ENCODE peak calls at places on chromosomes 12 and 14, in seven cellular contexts. One of them, this sample, is unnamed.

GRCh38 chr14:94392510-94392935 is 4.1 kb upstream of the SERPINA1 start:
- DNase-seq in DMS153: no peak
- DNase-seq in central memory CD8-positive, alpha-beta T cell: no peak
- DNase-seq in stimulated activated CD4-positive, alpha-beta T cell treated with anti-CD3 and anti-CD28 coated beads, Interleukin-1b, Interleukin-23, amount 100 ng/mL, for 24 hours: peak
- DNase-seq in activated gamma-delta T cell treated with Interleukin-2 at 50 U/mL for 16 hours: no peak
- DNase-seq in Ammon's horn: peak
- DNase-seq in cardiac fibroblast: peak
- DNase-seq in this sample: peak

GRCh38 chr14:101598571-101599233 is 37.4 kb downstream of the DIO3 start:
- DNase-seq in cardiac fibroblast: no peak
- DNase-seq in Ammon's horn: no peak
- DNase-seq in DMS153: no peak
- DNase-seq in central memory CD8-positive, alpha-beta T cell: no peak
- DNase-seq in activated gamma-delta T cell treated with Interleukin-2 at 50 U/mL for 16 hours: no peak
- DNase-seq in stimulated activated CD4-positive, alpha-beta T cell treated with anti-CD3 and anti-CD28 coated beads, Interleukin-1b, Interleukin-23, amount 100 ng/mL, for 24 hours: no peak
- DNase-seq in this sample: no peak

GRCh38 chr14:24207104-24207543 is 1.6 kb downstream of the TSSK4 start:
- DNase-seq in central memory CD8-positive, alpha-beta T cell: peak
- DNase-seq in stimulated activated CD4-positive, alpha-beta T cell treated with anti-CD3 and anti-CD28 coated beads, Interleukin-1b, Interleukin-23, amount 100 ng/mL, for 24 hours: no peak
- DNase-seq in DMS153: no peak
- DNase-seq in Ammon's horn: no peak
- DNase-seq in cardiac fibroblast: no peak
- DNase-seq in activated gamma-delta T cell treated with Interleukin-2 at 50 U/mL for 16 hours: no peak
- DNase-seq in this sample: no peak

GRCh38 chr14:105206873-105207272 is 25.8 kb upstream of the NUDT14 start:
- DNase-seq in activated gamma-delta T cell treated with Interleukin-2 at 50 U/mL for 16 hours: no peak
- DNase-seq in stimulated activated CD4-positive, alpha-beta T cell treated with anti-CD3 and anti-CD28 coated beads, Interleukin-1b, Interleukin-23, amount 100 ng/mL, for 24 hours: no peak
- DNase-seq in Ammon's horn: no peak
- DNase-seq in central memory CD8-positive, alpha-beta T cell: no peak
- DNase-seq in cardiac fibroblast: no peak
- DNase-seq in DMS153: no peak
- DNase-seq in this sample: no peak

GRCh38 chr14:105065280-105066228 is at the start of gene GPR132:
- DNase-seq in activated gamma-delta T cell treated with Interleukin-2 at 50 U/mL for 16 hours: peak
- DNase-seq in central memory CD8-positive, alpha-beta T cell: peak
- DNase-seq in cardiac fibroblast: no peak
- DNase-seq in DMS153: no peak
- DNase-seq in stimulated activated CD4-positive, alpha-beta T cell treated with anti-CD3 and anti-CD28 coated beads, Interleukin-1b, Interleukin-23, amount 100 ng/mL, for 24 hours: peak
- DNase-seq in Ammon's horn: peak
- DNase-seq in this sample: no peak

GRCh38 chr14:75848337-75848736 is 133.5 kb downstream of the TGFB3 start:
- DNase-seq in cardiac fibroblast: no peak
- DNase-seq in Ammon's horn: no peak
- DNase-seq in DMS153: no peak
- DNase-seq in central memory CD8-positive, alpha-beta T cell: no peak
- DNase-seq in stimulated activated CD4-positive, alpha-beta T cell treated with anti-CD3 and anti-CD28 coated beads, Interleukin-1b, Interleukin-23, amount 100 ng/mL, for 24 hours: no peak
- DNase-seq in activated gamma-delta T cell treated with Interleukin-2 at 50 U/mL for 16 hours: no peak
- DNase-seq in this sample: no peak

GRCh38 chr12:11711675-11712327 is 62.3 kb downstream of the ETV6 start:
- DNase-seq in DMS153: no peak
- DNase-seq in stimulated activated CD4-positive, alpha-beta T cell treated with anti-CD3 and anti-CD28 coated beads, Interleukin-1b, Interleukin-23, amount 100 ng/mL, for 24 hours: no peak
- DNase-seq in central memory CD8-positive, alpha-beta T cell: no peak
- DNase-seq in cardiac fibroblast: peak
- DNase-seq in Ammon's horn: no peak
- DNase-seq in activated gamma-delta T cell treated with Interleukin-2 at 50 U/mL for 16 hours: no peak
- DNase-seq in this sample: peak

GRCh38 chr14:68860771-68861170 is 67.9 kb upstream of the ZFP36L1 start:
- DNase-seq in Ammon's horn: no peak
- DNase-seq in stimulated activated CD4-positive, alpha-beta T cell treated with anti-CD3 and anti-CD28 coated beads, Interleukin-1b, Interleukin-23, amount 100 ng/mL, for 24 hours: no peak
- DNase-seq in activated gamma-delta T cell treated with Interleukin-2 at 50 U/mL for 16 hours: no peak
- DNase-seq in central memory CD8-positive, alpha-beta T cell: no peak
- DNase-seq in cardiac fibroblast: no peak
- DNase-seq in DMS153: no peak
- DNase-seq in this sample: no peak

GRCh38 chr12:69337325-69337724 is 10.9 kb upstream of the LYZ start:
- DNase-seq in activated gamma-delta T cell treated with Interleukin-2 at 50 U/mL for 16 hours: no peak
- DNase-seq in cardiac fibroblast: no peak
- DNase-seq in DMS153: no peak
- DNase-seq in stimulated activated CD4-positive, alpha-beta T cell treated with anti-CD3 and anti-CD28 coated beads, Interleukin-1b, Interleukin-23, amount 100 ng/mL, for 24 hours: no peak
- DNase-seq in central memory CD8-positive, alpha-beta T cell: no peak
- DNase-seq in Ammon's horn: no peak
- DNase-seq in this sample: no peak

GRCh38 chr14:99249389-99249788 is 22.6 kb downstream of the BCL11B start:
- DNase-seq in central memory CD8-positive, alpha-beta T cell: no peak
- DNase-seq in cardiac fibroblast: no peak
- DNase-seq in DMS153: no peak
- DNase-seq in Ammon's horn: no peak
- DNase-seq in activated gamma-delta T cell treated with Interleukin-2 at 50 U/mL for 16 hours: no peak
- DNase-seq in stimulated activated CD4-positive, alpha-beta T cell treated with anti-CD3 and anti-CD28 coated beads, Interleukin-1b, Interleukin-23, amount 100 ng/mL, for 24 hours: no peak
- DNase-seq in this sample: no peak

GRCh38 chr14:22836301-22837058 is at the start of gene MMP14:
- DNase-seq in cardiac fibroblast: peak
- DNase-seq in Ammon's horn: peak
- DNase-seq in DMS153: no peak
- DNase-seq in central memory CD8-positive, alpha-beta T cell: no peak
- DNase-seq in stimulated activated CD4-positive, alpha-beta T cell treated with anti-CD3 and anti-CD28 coated beads, Interleukin-1b, Interleukin-23, amount 100 ng/mL, for 24 hours: no peak
- DNase-seq in activated gamma-delta T cell treated with Interleukin-2 at 50 U/mL for 16 hours: no peak
- DNase-seq in this sample: peak

GRCh38 chr12:2283910-2284309 is 231.1 kb downstream of the CACNA1C start:
- DNase-seq in stimulated activated CD4-positive, alpha-beta T cell treated with anti-CD3 and anti-CD28 coated beads, Interleukin-1b, Interleukin-23, amount 100 ng/mL, for 24 hours: no peak
- DNase-seq in DMS153: no peak
- DNase-seq in cardiac fibroblast: no peak
- DNase-seq in activated gamma-delta T cell treated with Interleukin-2 at 50 U/mL for 16 hours: no peak
- DNase-seq in Ammon's horn: no peak
- DNase-seq in central memory CD8-positive, alpha-beta T cell: no peak
- DNase-seq in this sample: peak

GRCh38 chr14:96626916-96627315 is 124.7 kb downstream of the PAPOLA start:
- DNase-seq in DMS153: no peak
- DNase-seq in stimulated activated CD4-positive, alpha-beta T cell treated with anti-CD3 and anti-CD28 coated beads, Interleukin-1b, Interleukin-23, amount 100 ng/mL, for 24 hours: no peak
- DNase-seq in activated gamma-delta T cell treated with Interleukin-2 at 50 U/mL for 16 hours: no peak
- DNase-seq in central memory CD8-positive, alpha-beta T cell: no peak
- DNase-seq in cardiac fibroblast: no peak
- DNase-seq in Ammon's horn: no peak
- DNase-seq in this sample: no peak

GRCh38 chr12:115973066-115973465 is 304.4 kb downstream of the MED13L start:
- DNase-seq in central memory CD8-positive, alpha-beta T cell: no peak
- DNase-seq in DMS153: no peak
- DNase-seq in activated gamma-delta T cell treated with Interleukin-2 at 50 U/mL for 16 hours: no peak
- DNase-seq in Ammon's horn: no peak
- DNase-seq in cardiac fibroblast: peak
- DNase-seq in stimulated activated CD4-positive, alpha-beta T cell treated with anti-CD3 and anti-CD28 coated beads, Interleukin-1b, Interleukin-23, amount 100 ng/mL, for 24 hours: no peak
- DNase-seq in this sample: no peak

GRCh38 chr14:86673523-86673969 is 1143.6 kb downstream of the FLRT2 start:
- DNase-seq in Ammon's horn: no peak
- DNase-seq in cardiac fibroblast: no peak
- DNase-seq in activated gamma-delta T cell treated with Interleukin-2 at 50 U/mL for 16 hours: no peak
- DNase-seq in central memory CD8-positive, alpha-beta T cell: no peak
- DNase-seq in DMS153: peak
- DNase-seq in stimulated activated CD4-positive, alpha-beta T cell treated with anti-CD3 and anti-CD28 coated beads, Interleukin-1b, Interleukin-23, amount 100 ng/mL, for 24 hours: no peak
- DNase-seq in this sample: no peak

GRCh38 chr12:121638298-121639202 is 12.2 kb downstream of the ORAI1 start:
- DNase-seq in activated gamma-delta T cell treated with Interleukin-2 at 50 U/mL for 16 hours: no peak
- DNase-seq in central memory CD8-positive, alpha-beta T cell: no peak
- DNase-seq in cardiac fibroblast: no peak
- DNase-seq in stimulated activated CD4-positive, alpha-beta T cell treated with anti-CD3 and anti-CD28 coated beads, Interleukin-1b, Interleukin-23, amount 100 ng/mL, for 24 hours: no peak
- DNase-seq in Ammon's horn: no peak
- DNase-seq in DMS153: no peak
- DNase-seq in this sample: no peak

GRCh38 chr12:111715242-111715641 is 29.4 kb downstream of the ACAD10 start:
- DNase-seq in stimulated activated CD4-positive, alpha-beta T cell treated with anti-CD3 and anti-CD28 coated beads, Interleukin-1b, Interleukin-23, amount 100 ng/mL, for 24 hours: no peak
- DNase-seq in DMS153: peak
- DNase-seq in Ammon's horn: peak
- DNase-seq in central memory CD8-positive, alpha-beta T cell: no peak
- DNase-seq in cardiac fibroblast: no peak
- DNase-seq in activated gamma-delta T cell treated with Interleukin-2 at 50 U/mL for 16 hours: no peak
- DNase-seq in this sample: no peak

GRCh38 chr12:4745249-4745648 is 25.0 kb downstream of the GALNT8 start:
- DNase-seq in stimulated activated CD4-positive, alpha-beta T cell treated with anti-CD3 and anti-CD28 coated beads, Interleukin-1b, Interleukin-23, amount 100 ng/mL, for 24 hours: no peak
- DNase-seq in DMS153: no peak
- DNase-seq in central memory CD8-positive, alpha-beta T cell: no peak
- DNase-seq in activated gamma-delta T cell treated with Interleukin-2 at 50 U/mL for 16 hours: no peak
- DNase-seq in cardiac fibroblast: no peak
- DNase-seq in Ammon's horn: no peak
- DNase-seq in this sample: no peak

GRCh38 chr14:71739273-71739990 is 192.8 kb upstream of the RGS6 start:
- DNase-seq in DMS153: no peak
- DNase-seq in Ammon's horn: no peak
- DNase-seq in activated gamma-delta T cell treated with Interleukin-2 at 50 U/mL for 16 hours: no peak
- DNase-seq in cardiac fibroblast: peak
- DNase-seq in stimulated activated CD4-positive, alpha-beta T cell treated with anti-CD3 and anti-CD28 coated beads, Interleukin-1b, Interleukin-23, amount 100 ng/mL, for 24 hours: no peak
- DNase-seq in central memory CD8-positive, alpha-beta T cell: no peak
- DNase-seq in this sample: peak

GRCh38 chr12:24991209-24992049 is 42.5 kb upstream of the BCAT1 start:
- DNase-seq in DMS153: peak
- DNase-seq in activated gamma-delta T cell treated with Interleukin-2 at 50 U/mL for 16 hours: no peak
- DNase-seq in stimulated activated CD4-positive, alpha-beta T cell treated with anti-CD3 and anti-CD28 coated beads, Interleukin-1b, Interleukin-23, amount 100 ng/mL, for 24 hours: no peak
- DNase-seq in central memory CD8-positive, alpha-beta T cell: no peak
- DNase-seq in Ammon's horn: peak
- DNase-seq in cardiac fibroblast: peak
- DNase-seq in this sample: peak

GRCh38 chr12:110848524-110848923 is 1.7 kb downstream of the CCDC63 start:
- DNase-seq in cardiac fibroblast: no peak
- DNase-seq in activated gamma-delta T cell treated with Interleukin-2 at 50 U/mL for 16 hours: no peak
- DNase-seq in Ammon's horn: no peak
- DNase-seq in DMS153: no peak
- DNase-seq in stimulated activated CD4-positive, alpha-beta T cell treated with anti-CD3 and anti-CD28 coated beads, Interleukin-1b, Interleukin-23, amount 100 ng/mL, for 24 hours: no peak
- DNase-seq in central memory CD8-positive, alpha-beta T cell: no peak
- DNase-seq in this sample: no peak